ENCODE peak calls at places on chromosomes 11 and 22, in five cellular contexts. One of them, this sample, is unnamed. For H3K4me1, the result is how much of the 10 kb centered on the place peaks cover.

GRCh38 chr22:48954781-48955311 is 872.8 kb downstream of the BRD1 start:
- DNase-seq in PC-9: no peak
- DNase-seq in upper lobe of left lung: peak
- DNase-seq in colonic mucosa: no peak
- DNase-seq in astrocyte: no peak
- DNase-seq in this sample: no peak

GRCh38 chr11:16986434-16987204 is 27.6 kb downstream of the PLEKHA7 start:
- DNase-seq in astrocyte: no peak
- DNase-seq in upper lobe of left lung: peak
- DNase-seq in PC-9: peak
- DNase-seq in colonic mucosa: peak
- DNase-seq in this sample: no peak

GRCh38 chr22:22380098-22381030 is 128.2 kb downstream of the ZNF280B start:
- DNase-seq in astrocyte: no peak
- DNase-seq in upper lobe of left lung: no peak
- DNase-seq in colonic mucosa: no peak
- DNase-seq in PC-9: no peak
- DNase-seq in this sample: no peak

GRCh38 chr22:26672060-26672471 is 14.7 kb downstream of the MIAT start:
- DNase-seq in astrocyte: no peak
- DNase-seq in upper lobe of left lung: no peak
- DNase-seq in PC-9: no peak
- DNase-seq in colonic mucosa: peak
- DNase-seq in this sample: no peak

GRCh38 chr11:59668950-59669610 is at the start of gene PATL1:
- DNase-seq in colonic mucosa: peak
- DNase-seq in astrocyte: peak
- DNase-seq in PC-9: peak
- DNase-seq in upper lobe of left lung: peak
- DNase-seq in this sample: peak

GRCh38 chr22:43126506-43127165 is 16.1 kb downstream of the BIK start:
- DNase-seq in PC-9: peak
- DNase-seq in astrocyte: peak
- DNase-seq in upper lobe of left lung: no peak
- DNase-seq in colonic mucosa: peak
- DNase-seq in this sample: peak

GRCh38 chr11:129598378-129598777 is 217.3 kb upstream of the TMEM45B start:
- DNase-seq in colonic mucosa: no peak
- DNase-seq in astrocyte: no peak
- DNase-seq in upper lobe of left lung: no peak
- DNase-seq in PC-9: no peak
- DNase-seq in this sample: no peak

GRCh38 chr22:49664371-49664881 is 163.2 kb downstream of the BRD1 start:
- DNase-seq in colonic mucosa: no peak
- DNase-seq in astrocyte: no peak
- DNase-seq in upper lobe of left lung: peak
- DNase-seq in PC-9: no peak
- DNase-seq in this sample: no peak

GRCh38 chr11:64163951-64164350 is 2.0 kb downstream of the MACROD1 start:
- DNase-seq in colonic mucosa: no peak
- DNase-seq in upper lobe of left lung: no peak
- DNase-seq in astrocyte: no peak
- DNase-seq in PC-9: no peak
- DNase-seq in this sample: no peak

GRCh38 chr11:111981270-111981669 is 43.9 kb upstream of the DLAT start:
- DNase-seq in upper lobe of left lung: no peak
- DNase-seq in astrocyte: no peak
- DNase-seq in colonic mucosa: no peak
- DNase-seq in PC-9: no peak
- DNase-seq in this sample: no peak

GRCh38 chr11:2697871-2698270 is 1.9 kb downstream of the KCNQ1OT1 start:
- DNase-seq in upper lobe of left lung: no peak
- DNase-seq in PC-9: no peak
- DNase-seq in astrocyte: no peak
- DNase-seq in colonic mucosa: no peak
- DNase-seq in this sample: peak

GRCh38 chr22:24952837-24953293 is 349 bp downstream of the KIAA1671 start:
- DNase-seq in upper lobe of left lung: peak
- DNase-seq in astrocyte: peak
- DNase-seq in PC-9: peak
- DNase-seq in colonic mucosa: peak
- DNase-seq in this sample: peak

GRCh38 chr22:22752556-22753477 is 108.4 kb downstream of the GGTLC2 start:
- DNase-seq in PC-9: no peak
- DNase-seq in upper lobe of left lung: peak
- DNase-seq in astrocyte: no peak
- DNase-seq in colonic mucosa: no peak
- DNase-seq in this sample: peak

GRCh38 chr11:7571640-7572000 is 57.8 kb downstream of the PPFIBP2 start:
- DNase-seq in astrocyte: peak
- DNase-seq in upper lobe of left lung: peak
- DNase-seq in colonic mucosa: peak
- DNase-seq in PC-9: peak
- DNase-seq in this sample: peak

GRCh38 chr11:75582935-75583709 is 21.1 kb downstream of the SERPINH1 start:
- DNase-seq in PC-9: peak
- DNase-seq in astrocyte: peak
- DNase-seq in upper lobe of left lung: peak
- DNase-seq in colonic mucosa: peak
- DNase-seq in this sample: peak

GRCh38 chr11:70498171-70498571 is 99.8 kb downstream of the CTTN start:
- DNase-seq in upper lobe of left lung: no peak
- DNase-seq in astrocyte: no peak
- DNase-seq in colonic mucosa: no peak
- DNase-seq in PC-9: no peak
- DNase-seq in this sample: no peak

GRCh38 chr22:38069372-38070249 is 12.4 kb downstream of the PICK1 start:
- DNase-seq in astrocyte: no peak
- DNase-seq in upper lobe of left lung: no peak
- DNase-seq in PC-9: no peak
- DNase-seq in colonic mucosa: peak
- DNase-seq in this sample: peak

GRCh38 chr11:117625237-117625636 is 171.8 kb downstream of the DSCAML1 start:
- DNase-seq in upper lobe of left lung: no peak
- DNase-seq in astrocyte: no peak
- DNase-seq in colonic mucosa: no peak
- DNase-seq in PC-9: no peak
- DNase-seq in this sample: no peak

GRCh38 chr22:26364066-26365015 is 64.7 kb upstream of the ASPHD2 start:
- DNase-seq in PC-9: peak
- DNase-seq in upper lobe of left lung: peak
- DNase-seq in astrocyte: peak
- DNase-seq in colonic mucosa: peak
- DNase-seq in this sample: peak

GRCh38 chr22:38718414-38718813 is 12.7 kb downstream of the GTPBP1 start:
- DNase-seq in upper lobe of left lung: peak
- DNase-seq in colonic mucosa: peak
- DNase-seq in astrocyte: peak
- DNase-seq in PC-9: peak
- DNase-seq in this sample: peak

GRCh38 chr11:123195182-123196059 is at the start of gene CLMP:
- DNase-seq in colonic mucosa: peak
- DNase-seq in astrocyte: peak
- DNase-seq in upper lobe of left lung: no peak
- DNase-seq in PC-9: no peak
- DNase-seq in this sample: peak

GRCh38 chr11:128299132-128299726 is 288.1 kb downstream of the ETS1 start:
- DNase-seq in upper lobe of left lung: peak
- DNase-seq in astrocyte: no peak
- DNase-seq in colonic mucosa: no peak
- DNase-seq in PC-9: no peak
- DNase-seq in this sample: peak

GRCh38 chr11:61985863-61986262 is 18.4 kb upstream of the FTH1 start:
- DNase-seq in colonic mucosa: no peak
- DNase-seq in PC-9: no peak
- DNase-seq in astrocyte: no peak
- DNase-seq in upper lobe of left lung: peak
- DNase-seq in this sample: no peak

GRCh38 chr11:69008774-69009440 is 4.1 kb downstream of the MRGPRF start:
- DNase-seq in astrocyte: peak
- DNase-seq in PC-9: peak
- DNase-seq in upper lobe of left lung: peak
- DNase-seq in colonic mucosa: peak
- DNase-seq in this sample: peak

GRCh38 chr11:12066056-12066798 is 44.2 kb upstream of the MICAL2 start:
- DNase-seq in astrocyte: peak
- DNase-seq in colonic mucosa: no peak
- DNase-seq in PC-9: peak
- DNase-seq in upper lobe of left lung: peak
- DNase-seq in this sample: peak

GRCh38 chr11:63569570-63569969 is 6.4 kb upstream of the PLAAT2 start:
- DNase-seq in upper lobe of left lung: no peak
- DNase-seq in PC-9: no peak
- DNase-seq in colonic mucosa: no peak
- DNase-seq in astrocyte: no peak
- DNase-seq in this sample: no peak

GRCh38 chr22:30516731-30517130 is 11.2 kb upstream of the SEC14L4 start:
- DNase-seq in upper lobe of left lung: no peak
- DNase-seq in colonic mucosa: no peak
- DNase-seq in PC-9: no peak
- DNase-seq in astrocyte: no peak
- DNase-seq in this sample: no peak
- H3K4me1 ChIP-seq in upper lobe of left lung: under half
- H3K4me1 ChIP-seq in colonic mucosa: under half
- H3K4me1 ChIP-seq in PC-9: under half
- H3K4me1 ChIP-seq in astrocyte: under half
- H3K4me1 ChIP-seq in this sample: under half

GRCh38 chr22:17727244-17727892 is 46.9 kb downstream of the BID start:
- DNase-seq in upper lobe of left lung: no peak
- DNase-seq in colonic mucosa: no peak
- DNase-seq in PC-9: no peak
- DNase-seq in astrocyte: no peak
- DNase-seq in this sample: no peak

GRCh38 chr22:17732251-17732854 is 41.9 kb downstream of the BID start:
- DNase-seq in upper lobe of left lung: no peak
- DNase-seq in colonic mucosa: no peak
- DNase-seq in astrocyte: no peak
- DNase-seq in PC-9: no peak
- DNase-seq in this sample: no peak

GRCh38 chr22:17728786-17729185 is 45.5 kb downstream of the BID start:
- DNase-seq in astrocyte: no peak
- DNase-seq in PC-9: no peak
- DNase-seq in colonic mucosa: no peak
- DNase-seq in upper lobe of left lung: no peak
- DNase-seq in this sample: no peak

GRCh38 chr22:17726561-17727243 is 47.6 kb downstream of the BID start:
- DNase-seq in upper lobe of left lung: no peak
- DNase-seq in colonic mucosa: no peak
- DNase-seq in astrocyte: peak
- DNase-seq in PC-9: no peak
- DNase-seq in this sample: peak

GRCh38 chr22:17729561-17729960 is 44.7 kb downstream of the BID start:
- DNase-seq in PC-9: no peak
- DNase-seq in astrocyte: no peak
- DNase-seq in colonic mucosa: no peak
- DNase-seq in upper lobe of left lung: no peak
- DNase-seq in this sample: no peak
- H3K4me1 ChIP-seq in PC-9: under half
- H3K4me1 ChIP-seq in astrocyte: under half
- H3K4me1 ChIP-seq in colonic mucosa: under half
- H3K4me1 ChIP-seq in upper lobe of left lung: under half
- H3K4me1 ChIP-seq in this sample: under half

GRCh38 chr11:44120169-44120568 is 24.7 kb downstream of the EXT2 start:
- DNase-seq in colonic mucosa: no peak
- DNase-seq in astrocyte: no peak
- DNase-seq in PC-9: no peak
- DNase-seq in upper lobe of left lung: no peak
- DNase-seq in this sample: no peak

GRCh38 chr11:44113572-44113971 is 18.1 kb downstream of the EXT2 start:
- DNase-seq in PC-9: no peak
- DNase-seq in upper lobe of left lung: no peak
- DNase-seq in colonic mucosa: no peak
- DNase-seq in astrocyte: no peak
- DNase-seq in this sample: no peak

GRCh38 chr11:44112083-44112865 is 16.8 kb downstream of the EXT2 start:
- DNase-seq in astrocyte: peak
- DNase-seq in PC-9: no peak
- DNase-seq in upper lobe of left lung: no peak
- DNase-seq in colonic mucosa: no peak
- DNase-seq in this sample: peak

GRCh38 chr11:44113018-44113417 is 17.5 kb downstream of the EXT2 start:
- DNase-seq in PC-9: no peak
- DNase-seq in astrocyte: no peak
- DNase-seq in colonic mucosa: no peak
- DNase-seq in upper lobe of left lung: no peak
- DNase-seq in this sample: no peak

DNA sequence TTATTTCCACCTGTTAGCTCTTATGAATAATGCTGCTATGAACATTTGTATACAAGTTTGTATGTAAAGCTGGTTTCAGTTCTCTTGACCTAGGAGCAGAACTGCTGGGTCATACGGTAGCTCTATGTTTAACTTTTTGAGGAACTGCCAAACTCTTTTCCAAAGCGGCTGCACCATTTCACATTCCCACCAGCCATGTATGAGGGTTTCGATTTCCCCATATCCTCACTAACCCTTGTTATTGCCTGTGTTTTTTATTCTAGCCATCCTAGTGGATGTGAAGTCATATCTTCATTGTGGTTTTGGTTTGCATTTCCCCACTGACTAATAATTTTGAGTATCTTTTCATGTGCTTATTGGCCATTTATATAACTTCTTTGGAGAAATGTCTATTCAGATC is 21.0 kb downstream of the EXT2 start:
- DNase-seq in astrocyte: no peak
- DNase-seq in PC-9: no peak
- DNase-seq in colonic mucosa: no peak
- DNase-seq in upper lobe of left lung: no peak
- DNase-seq in this sample: no peak
- H3K4me1 ChIP-seq in astrocyte: under half
- H3K4me1 ChIP-seq in PC-9: under half
- H3K4me1 ChIP-seq in colonic mucosa: under half
- H3K4me1 ChIP-seq in upper lobe of left lung: under half
- H3K4me1 ChIP-seq in this sample: under half

DNA sequence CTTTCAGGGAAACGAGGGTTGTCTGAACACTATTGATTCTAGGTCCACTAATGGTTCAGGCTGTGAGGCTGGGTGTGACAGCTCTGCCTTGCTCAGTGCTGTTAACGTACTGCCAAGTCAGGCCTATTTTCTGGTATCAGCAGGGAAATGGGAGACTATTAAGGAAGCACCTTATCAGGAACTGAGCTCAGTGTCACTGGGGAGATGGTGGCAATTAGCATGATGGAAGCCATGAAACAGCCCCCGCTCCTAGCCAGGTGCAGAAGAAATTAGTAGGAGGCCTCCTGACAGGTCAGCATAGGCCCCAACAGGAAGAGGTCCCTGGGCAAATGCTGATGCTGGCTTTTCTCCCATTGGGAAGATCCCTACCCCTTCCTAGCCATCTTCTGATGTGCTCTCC is 42.6 kb upstream of the LMO2 start:
- DNase-seq in colonic mucosa: no peak
- DNase-seq in upper lobe of left lung: no peak
- DNase-seq in PC-9: no peak
- DNase-seq in astrocyte: no peak
- DNase-seq in this sample: no peak
- H3K4me1 ChIP-seq in colonic mucosa: under half
- H3K4me1 ChIP-seq in upper lobe of left lung: half or more
- H3K4me1 ChIP-seq in PC-9: under half
- H3K4me1 ChIP-seq in astrocyte: under half
- H3K4me1 ChIP-seq in this sample: under half

This sample was measured in adipocyte.